ENCODE peak calls at places on chromosomes 13 and 19, in four cellular contexts. One of them, this sample, is unnamed. For H3K4me1, the result is how much of the 10 kb centered on the place peaks cover.

GRCh38 chr13:51729853-51730553 is 74.0 kb downstream of the DHRS12 start:
- DNase-seq in suprapubic skin: peak
- DNase-seq in stomach: no peak
- DNase-seq in upper lobe of left lung: no peak
- DNase-seq in this sample: no peak

GRCh38 chr13:58682616-58683015 is 1051.1 kb downstream of the PCDH17 start:
- DNase-seq in stomach: no peak
- DNase-seq in upper lobe of left lung: no peak
- DNase-seq in suprapubic skin: no peak
- DNase-seq in this sample: no peak

GRCh38 chr19:27794444-27795042 is 1418.4 kb downstream of the UQCRFS1 start:
- DNase-seq in upper lobe of left lung: no peak
- DNase-seq in stomach: no peak
- DNase-seq in suprapubic skin: no peak
- DNase-seq in this sample: no peak

GRCh38 chr19:47518139-47518538 is 3.3 kb upstream of the NAPA start:
- DNase-seq in upper lobe of left lung: no peak
- DNase-seq in suprapubic skin: no peak
- DNase-seq in stomach: no peak
- DNase-seq in this sample: no peak

GRCh38 chr13:85316501-85316900 is 482.7 kb downstream of the SLITRK6 start:
- DNase-seq in stomach: no peak
- DNase-seq in suprapubic skin: no peak
- DNase-seq in upper lobe of left lung: no peak
- DNase-seq in this sample: no peak

GRCh38 chr13:46866150-46866549 is 30.7 kb downstream of the HTR2A start:
- DNase-seq in suprapubic skin: no peak
- DNase-seq in upper lobe of left lung: peak
- DNase-seq in stomach: no peak
- DNase-seq in this sample: no peak

GRCh38 chr13:45876781-45877180 is 25.2 kb upstream of the SIAH3 start:
- DNase-seq in suprapubic skin: no peak
- DNase-seq in stomach: no peak
- DNase-seq in upper lobe of left lung: no peak
- DNase-seq in this sample: no peak

GRCh38 chr13:98189841-98190505 is 12.9 kb upstream of the RNF113B start:
- DNase-seq in upper lobe of left lung: no peak
- DNase-seq in suprapubic skin: no peak
- DNase-seq in stomach: no peak
- DNase-seq in this sample: no peak

GRCh38 chr13:109816112-109816978 is 30.0 kb upstream of the IRS2 start:
- DNase-seq in upper lobe of left lung: no peak
- DNase-seq in stomach: no peak
- DNase-seq in suprapubic skin: no peak
- DNase-seq in this sample: no peak

GRCh38 chr13:112244495-112245177 is 131.5 kb upstream of the SPACA7 start:
- DNase-seq in stomach: no peak
- DNase-seq in suprapubic skin: peak
- DNase-seq in upper lobe of left lung: no peak
- DNase-seq in this sample: no peak

GRCh38 chr19:20039203-20039723 is at the start of gene ZNF682:
- DNase-seq in stomach: peak
- DNase-seq in suprapubic skin: peak
- DNase-seq in upper lobe of left lung: peak
- DNase-seq in this sample: peak

GRCh38 chr19:19217110-19217509 is 5.4 kb downstream of the NCAN start:
- DNase-seq in upper lobe of left lung: no peak
- DNase-seq in stomach: no peak
- DNase-seq in suprapubic skin: no peak
- DNase-seq in this sample: no peak

GRCh38 chr19:40803857-40804782 is 5.1 kb downstream of the EGLN2 start:
- DNase-seq in stomach: peak
- DNase-seq in upper lobe of left lung: peak
- DNase-seq in suprapubic skin: no peak
- DNase-seq in this sample: no peak

GRCh38 chr13:24267801-24268200 is 41.6 kb upstream of the C1QTNF9 start:
- DNase-seq in suprapubic skin: no peak
- DNase-seq in upper lobe of left lung: no peak
- DNase-seq in stomach: no peak
- DNase-seq in this sample: no peak

GRCh38 chr13:76038920-76039716 is 403.0 kb downstream of the LMO7 start:
- DNase-seq in stomach: no peak
- DNase-seq in suprapubic skin: no peak
- DNase-seq in upper lobe of left lung: no peak
- DNase-seq in this sample: no peak

GRCh38 chr19:18433039-18433691 is 4.8 kb downstream of the ISYNA1 start:
- DNase-seq in upper lobe of left lung: no peak
- DNase-seq in stomach: no peak
- DNase-seq in suprapubic skin: no peak
- DNase-seq in this sample: no peak

GRCh38 chr13:26878465-26878864 is 117.9 kb upstream of the GPR12 start:
- DNase-seq in suprapubic skin: no peak
- DNase-seq in stomach: no peak
- DNase-seq in upper lobe of left lung: no peak
- DNase-seq in this sample: no peak

GRCh38 chr19:16457195-16457953 is 14.4 kb downstream of the EPS15L1 start:
- DNase-seq in stomach: peak
- DNase-seq in upper lobe of left lung: no peak
- DNase-seq in suprapubic skin: peak
- DNase-seq in this sample: no peak

GRCh38 chr19:8233370-8233769 is 24.2 kb downstream of the CERS4 start:
- DNase-seq in upper lobe of left lung: no peak
- DNase-seq in suprapubic skin: no peak
- DNase-seq in stomach: no peak
- DNase-seq in this sample: no peak

GRCh38 chr13:83753912-83754624 is 128.2 kb downstream of the SLITRK1 start:
- DNase-seq in suprapubic skin: no peak
- DNase-seq in upper lobe of left lung: no peak
- DNase-seq in stomach: no peak
- DNase-seq in this sample: no peak

GRCh38 chr13:32829676-32830091 is 186.5 kb upstream of the KL start:
- DNase-seq in suprapubic skin: no peak
- DNase-seq in upper lobe of left lung: no peak
- DNase-seq in stomach: no peak
- DNase-seq in this sample: no peak

GRCh38 chr13:93881418-93881817 is 598.1 kb downstream of the DCT start:
- DNase-seq in upper lobe of left lung: no peak
- DNase-seq in stomach: no peak
- DNase-seq in suprapubic skin: no peak
- DNase-seq in this sample: no peak

GRCh38 chr13:114212096-114212495 is 22.6 kb upstream of the CDC16 start:
- DNase-seq in upper lobe of left lung: no peak
- DNase-seq in stomach: no peak
- DNase-seq in suprapubic skin: no peak
- DNase-seq in this sample: no peak

GRCh38 chr13:66537417-66537816 is 692.7 kb downstream of the PCDH9 start:
- DNase-seq in stomach: no peak
- DNase-seq in upper lobe of left lung: no peak
- DNase-seq in suprapubic skin: no peak
- DNase-seq in this sample: no peak
- TF ChIP-seq EP300 in stomach: no peak
- TF ChIP-seq EP300 in upper lobe of left lung: no peak
- TF ChIP-seq EP300 in suprapubic skin: no peak
- TF ChIP-seq EP300 in this sample: no peak

GRCh38 chr19:10788146-10788545 is 47.9 kb downstream of the TMED1 start:
- DNase-seq in upper lobe of left lung: no peak
- DNase-seq in suprapubic skin: no peak
- DNase-seq in stomach: no peak
- DNase-seq in this sample: no peak

GRCh38 chr19:10784257-10784656 is 51.8 kb downstream of the TMED1 start:
- DNase-seq in stomach: no peak
- DNase-seq in upper lobe of left lung: peak
- DNase-seq in suprapubic skin: no peak
- DNase-seq in this sample: no peak

GRCh38 chr19:10776900-10777650 is 58.9 kb downstream of the TMED1 start:
- DNase-seq in upper lobe of left lung: no peak
- DNase-seq in stomach: no peak
- DNase-seq in suprapubic skin: no peak
- DNase-seq in this sample: no peak

GRCh38 chr19:10780368-10780767 is 55.6 kb downstream of the TMED1 start:
- DNase-seq in stomach: no peak
- DNase-seq in suprapubic skin: no peak
- DNase-seq in upper lobe of left lung: peak
- DNase-seq in this sample: peak

GRCh38 chr19:10782795-10783194 is 53.2 kb downstream of the TMED1 start:
- DNase-seq in upper lobe of left lung: peak
- DNase-seq in stomach: no peak
- DNase-seq in suprapubic skin: no peak
- DNase-seq in this sample: no peak
- H3K4me1 ChIP-seq in upper lobe of left lung: under half
- H3K4me1 ChIP-seq in stomach: under half
- H3K4me1 ChIP-seq in suprapubic skin: under half
- H3K4me1 ChIP-seq in this sample: under half

DNA sequence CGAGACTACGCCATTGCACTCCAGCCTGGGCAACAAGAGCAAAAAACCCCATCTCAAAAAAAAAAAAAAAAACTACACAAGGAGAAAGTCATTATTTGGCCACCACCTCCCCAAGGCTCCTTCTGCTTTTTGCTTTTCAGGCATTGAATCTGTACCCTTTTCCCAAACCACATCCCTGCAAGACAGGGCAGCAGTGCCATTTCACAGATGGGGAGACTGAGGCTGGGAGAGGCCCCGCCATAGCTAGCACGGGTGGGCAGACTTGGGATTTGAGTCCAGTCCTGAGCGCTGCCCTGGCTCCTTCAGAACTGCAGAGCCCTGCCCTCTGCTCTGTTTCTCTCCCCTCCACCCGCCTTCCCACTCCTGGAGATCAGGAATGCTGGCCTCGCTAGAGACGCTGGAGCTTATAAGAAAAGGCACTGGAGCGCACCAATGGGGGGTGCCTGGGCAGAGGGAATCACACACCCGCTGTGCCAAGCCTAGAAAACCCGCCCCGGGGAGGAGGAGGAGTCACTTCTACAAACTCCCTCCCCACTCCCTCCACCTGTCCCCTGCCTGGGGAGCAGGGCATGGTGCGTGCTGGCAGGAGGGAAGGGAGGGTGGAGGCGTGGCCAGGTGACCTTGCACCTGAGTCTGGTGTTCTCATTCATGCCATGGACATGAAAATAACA is 17.6 kb downstream of the TJP3 start:
- DNase-seq in suprapubic skin: no peak
- DNase-seq in upper lobe of left lung: peak
- DNase-seq in stomach: peak
- DNase-seq in this sample: no peak
- TF ChIP-seq EP300 in suprapubic skin: no peak
- TF ChIP-seq EP300 in upper lobe of left lung: no peak
- TF ChIP-seq EP300 in stomach: no peak
- TF ChIP-seq EP300 in this sample: no peak

GRCh38 chr19:49497790-49498106 is 1.5 kb downstream of the RPS11 start:
- DNase-seq in upper lobe of left lung: no peak
- DNase-seq in stomach: no peak
- DNase-seq in suprapubic skin: no peak
- DNase-seq in this sample: no peak

GRCh38 chr19:49497047-49497789 is 984 bp downstream of the RPS11 start:
- DNase-seq in stomach: peak
- DNase-seq in upper lobe of left lung: peak
- DNase-seq in suprapubic skin: peak
- DNase-seq in this sample: peak

GRCh38 chr19:49496574-49497008 is 357 bp downstream of the RPS11 start:
- DNase-seq in suprapubic skin: no peak
- DNase-seq in upper lobe of left lung: no peak
- DNase-seq in stomach: no peak
- DNase-seq in this sample: no peak

GRCh38 chr19:49498475-49498874 is 2.2 kb downstream of the RPS11 start:
- DNase-seq in upper lobe of left lung: no peak
- DNase-seq in stomach: no peak
- DNase-seq in suprapubic skin: no peak
- DNase-seq in this sample: no peak

GRCh38 chr19:49499030-49499670 is 2.9 kb downstream of the RPS11 start:
- DNase-seq in upper lobe of left lung: no peak
- DNase-seq in stomach: no peak
- DNase-seq in suprapubic skin: no peak
- DNase-seq in this sample: no peak
- H3K4me1 ChIP-seq in upper lobe of left lung: half or more
- H3K4me1 ChIP-seq in stomach: half or more
- H3K4me1 ChIP-seq in suprapubic skin: half or more
- H3K4me1 ChIP-seq in this sample: under half

DNA sequence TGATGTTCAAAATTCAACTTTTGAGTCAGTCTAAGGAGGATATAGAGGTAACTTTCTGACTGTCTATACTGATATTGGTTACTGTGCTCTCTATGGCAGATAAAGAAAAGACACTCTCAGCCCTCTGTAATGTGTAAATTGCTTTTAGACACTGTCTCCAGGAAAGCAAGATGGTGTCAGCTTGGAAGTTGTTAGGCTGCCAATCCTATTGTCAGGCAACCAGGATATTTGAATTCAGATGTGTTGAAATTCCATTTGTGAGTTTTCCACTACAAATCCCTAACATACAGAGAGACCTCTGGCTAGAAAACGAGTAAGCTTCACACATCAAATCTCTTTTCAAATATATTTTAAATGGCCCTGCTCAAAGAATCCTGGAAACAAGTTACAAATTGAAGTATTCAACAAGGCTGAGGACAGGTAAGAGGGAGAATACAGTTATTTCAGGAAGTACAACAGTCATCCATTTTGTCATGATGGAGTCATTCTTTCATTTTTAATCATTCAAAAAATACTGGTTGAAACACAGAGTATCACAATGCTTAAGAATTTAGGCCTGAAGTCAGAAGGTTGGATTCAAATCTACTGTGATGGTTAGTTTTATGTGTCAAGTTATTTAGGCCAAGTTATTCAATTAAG is 312.0 kb downstream of the OLFM4 start:
- DNase-seq in stomach: no peak
- DNase-seq in suprapubic skin: no peak
- DNase-seq in upper lobe of left lung: no peak
- DNase-seq in this sample: no peak
- TF ChIP-seq EP300 in stomach: no peak
- TF ChIP-seq EP300 in suprapubic skin: no peak
- TF ChIP-seq EP300 in upper lobe of left lung: no peak
- TF ChIP-seq EP300 in this sample: no peak

GRCh38 chr13:73337511-73337910 is 278.7 kb downstream of the KLF5 start:
- DNase-seq in suprapubic skin: no peak
- DNase-seq in upper lobe of left lung: no peak
- DNase-seq in stomach: no peak
- DNase-seq in this sample: no peak

GRCh38 chr13:73341748-73342147 is 282.9 kb downstream of the KLF5 start:
- DNase-seq in suprapubic skin: no peak
- DNase-seq in upper lobe of left lung: no peak
- DNase-seq in stomach: no peak
- DNase-seq in this sample: no peak

GRCh38 chr13:73339086-73339485 is 280.3 kb downstream of the KLF5 start:
- DNase-seq in suprapubic skin: no peak
- DNase-seq in stomach: no peak
- DNase-seq in upper lobe of left lung: no peak
- DNase-seq in this sample: no peak

GRCh38 chr13:73338389-73338788 is 279.6 kb downstream of the KLF5 start:
- DNase-seq in upper lobe of left lung: no peak
- DNase-seq in stomach: no peak
- DNase-seq in suprapubic skin: no peak
- DNase-seq in this sample: no peak

DNA sequence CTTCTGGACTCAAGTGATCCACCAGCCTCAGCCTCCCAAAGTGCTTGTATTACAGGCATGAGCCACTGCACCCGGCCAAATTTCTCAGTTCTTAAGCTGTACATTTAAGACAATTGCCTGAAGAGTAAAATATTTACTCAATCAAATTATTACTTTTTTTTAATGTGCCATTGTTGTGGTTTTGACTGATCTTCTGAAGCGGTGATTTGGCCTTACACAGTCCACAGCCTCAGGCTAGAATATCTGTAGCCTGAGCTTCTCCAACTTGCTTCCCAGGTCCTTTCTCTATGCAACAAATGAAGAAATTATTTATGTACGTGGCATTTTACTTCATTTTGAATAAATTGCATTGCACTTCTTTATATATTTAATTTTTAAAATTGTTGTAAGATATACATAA is 281.3 kb downstream of the KLF5 start:
- DNase-seq in upper lobe of left lung: no peak
- DNase-seq in stomach: no peak
- DNase-seq in suprapubic skin: no peak
- DNase-seq in this sample: no peak
- H3K4me1 ChIP-seq in upper lobe of left lung: under half
- H3K4me1 ChIP-seq in stomach: under half
- H3K4me1 ChIP-seq in suprapubic skin: under half
- H3K4me1 ChIP-seq in this sample: under half

This sample was measured in tibial nerve.